ENCODE peak calls at places on chromosomes 4 and X, in four cellular contexts. One of them, this sample, is unnamed. For H3K4me1, the result is how much of the 10 kb centered on the place peaks cover.

GRCh38 chrX:129523076-129524055 is at the start of gene SMARCA1:
- DNase-seq in stomach: peak
- DNase-seq in ovary: peak
- DNase-seq in neuronal stem cell: peak
- DNase-seq in this sample: peak

GRCh38 chr4:159290321-159291030 is 187.6 kb downstream of the RAPGEF2 start:
- DNase-seq in ovary: no peak
- DNase-seq in neuronal stem cell: no peak
- DNase-seq in stomach: no peak
- DNase-seq in this sample: no peak

GRCh38 chr4:71974681-71975080 is 57.1 kb upstream of the NPFFR2 start:
- DNase-seq in stomach: no peak
- DNase-seq in ovary: no peak
- DNase-seq in neuronal stem cell: no peak
- DNase-seq in this sample: no peak

GRCh38 chrX:110222497-110223257 is 95.2 kb downstream of the AMMECR1 start:
- DNase-seq in stomach: no peak
- DNase-seq in neuronal stem cell: no peak
- DNase-seq in ovary: no peak
- DNase-seq in this sample: no peak

GRCh38 chr4:65046496-65047101 is 623.7 kb downstream of the EPHA5 start:
- DNase-seq in neuronal stem cell: no peak
- DNase-seq in ovary: peak
- DNase-seq in stomach: no peak
- DNase-seq in this sample: no peak

GRCh38 chrX:74372272-74372671 is 49.0 kb upstream of the SLC16A2 start:
- DNase-seq in neuronal stem cell: no peak
- DNase-seq in ovary: no peak
- DNase-seq in stomach: no peak
- DNase-seq in this sample: no peak

GRCh38 chrX:53013291-53013690 is 35.3 kb upstream of the GPR173 start:
- DNase-seq in ovary: no peak
- DNase-seq in neuronal stem cell: no peak
- DNase-seq in stomach: no peak
- DNase-seq in this sample: no peak

GRCh38 chr4:121951570-121952110 is at the start of gene TRPC3:
- DNase-seq in stomach: peak
- DNase-seq in neuronal stem cell: peak
- DNase-seq in ovary: peak
- DNase-seq in this sample: peak

GRCh38 chrX:48694776-48695523 is 1.6 kb upstream of the SUV39H1 start:
- DNase-seq in neuronal stem cell: no peak
- DNase-seq in stomach: no peak
- DNase-seq in ovary: no peak
- DNase-seq in this sample: no peak

GRCh38 chr4:186475202-186475601 is 80.2 kb downstream of the MTNR1A start:
- DNase-seq in stomach: no peak
- DNase-seq in ovary: no peak
- DNase-seq in neuronal stem cell: no peak
- DNase-seq in this sample: no peak

GRCh38 chr4:143241892-143242291 is 57.2 kb downstream of the USP38 start:
- DNase-seq in stomach: no peak
- DNase-seq in neuronal stem cell: no peak
- DNase-seq in ovary: no peak
- DNase-seq in this sample: no peak

GRCh38 chrX:51257490-51257889 is 75.1 kb upstream of the NUDT10 start:
- DNase-seq in neuronal stem cell: no peak
- DNase-seq in stomach: no peak
- DNase-seq in ovary: no peak
- DNase-seq in this sample: no peak

GRCh38 chr4:67437974-67438713 is 107.2 kb downstream of the CENPC start:
- DNase-seq in neuronal stem cell: no peak
- DNase-seq in ovary: no peak
- DNase-seq in stomach: no peak
- DNase-seq in this sample: no peak

GRCh38 chr4:12703076-12703475 is 781.1 kb downstream of the RAB28 start:
- DNase-seq in stomach: no peak
- DNase-seq in ovary: no peak
- DNase-seq in neuronal stem cell: no peak
- DNase-seq in this sample: no peak

GRCh38 chrX:109714340-109714958 is 18.6 kb downstream of the ACSL4 start:
- DNase-seq in ovary: no peak
- DNase-seq in stomach: no peak
- DNase-seq in neuronal stem cell: no peak
- DNase-seq in this sample: no peak

GRCh38 chrX:116384406-116384805 is 52.0 kb upstream of the SLC6A14 start:
- DNase-seq in ovary: no peak
- DNase-seq in neuronal stem cell: no peak
- DNase-seq in stomach: no peak
- DNase-seq in this sample: no peak

GRCh38 chr4:53089940-53090729 is 228.0 kb downstream of the RASL11B start:
- DNase-seq in ovary: no peak
- DNase-seq in neuronal stem cell: no peak
- DNase-seq in stomach: no peak
- DNase-seq in this sample: no peak

GRCh38 chr4:6500481-6501135 is 28.2 kb upstream of the PPP2R2C start:
- DNase-seq in ovary: no peak
- DNase-seq in stomach: no peak
- DNase-seq in neuronal stem cell: no peak
- DNase-seq in this sample: no peak

GRCh38 chr4:154622598-154622997 is 10.1 kb upstream of the FGG start:
- DNase-seq in ovary: no peak
- DNase-seq in stomach: no peak
- DNase-seq in neuronal stem cell: peak
- DNase-seq in this sample: no peak

GRCh38 chrX:3066555-3066954 is 25.3 kb downstream of the ARSF start:
- DNase-seq in ovary: no peak
- DNase-seq in neuronal stem cell: no peak
- DNase-seq in stomach: no peak
- DNase-seq in this sample: peak

GRCh38 chr4:109395694-109396093 is 37.9 kb upstream of the SEC24B start:
- DNase-seq in stomach: no peak
- DNase-seq in ovary: no peak
- DNase-seq in neuronal stem cell: no peak
- DNase-seq in this sample: no peak

GRCh38 chr4:77193511-77194236 is 36.7 kb downstream of the CCNG2 start:
- DNase-seq in stomach: peak
- DNase-seq in ovary: no peak
- DNase-seq in neuronal stem cell: no peak
- DNase-seq in this sample: peak

GRCh38 chrX:44306336-44306735 is 37.1 kb downstream of the EFHC2 start:
- DNase-seq in neuronal stem cell: no peak
- DNase-seq in ovary: no peak
- DNase-seq in stomach: peak
- DNase-seq in this sample: no peak

GRCh38 chr4:100641326-100641725 is 123.5 kb upstream of the EMCN start:
- DNase-seq in stomach: no peak
- DNase-seq in neuronal stem cell: no peak
- DNase-seq in ovary: no peak
- DNase-seq in this sample: no peak

GRCh38 chrX:132480581-132481203 is 8.1 kb downstream of the MBNL3 start:
- DNase-seq in ovary: peak
- DNase-seq in neuronal stem cell: no peak
- DNase-seq in stomach: peak
- DNase-seq in this sample: peak

GRCh38 chrX:134171661-134172587 is 65.1 kb upstream of the CCDC160 start:
- DNase-seq in neuronal stem cell: no peak
- DNase-seq in ovary: peak
- DNase-seq in stomach: peak
- DNase-seq in this sample: peak

GRCh38 chr4:27141530-27141929 is 280.9 kb downstream of the STIM2 start:
- DNase-seq in stomach: no peak
- DNase-seq in neuronal stem cell: no peak
- DNase-seq in ovary: no peak
- DNase-seq in this sample: no peak

GRCh38 chr4:89064848-89065247 is 7.9 kb upstream of the FAM13A start:
- DNase-seq in neuronal stem cell: no peak
- DNase-seq in ovary: no peak
- DNase-seq in stomach: no peak
- DNase-seq in this sample: no peak

GRCh38 chrX:47751670-47752069 is 85.0 kb upstream of the ZNF81 start:
- DNase-seq in ovary: peak
- DNase-seq in neuronal stem cell: no peak
- DNase-seq in stomach: peak
- DNase-seq in this sample: no peak

GRCh38 chr4:144903953-144904711 is 193.9 kb downstream of the ANAPC10 start:
- DNase-seq in stomach: no peak
- DNase-seq in neuronal stem cell: no peak
- DNase-seq in ovary: no peak
- DNase-seq in this sample: no peak

GRCh38 chr4:76729460-76729859 is 168.5 kb downstream of the SOWAHB start:
- DNase-seq in ovary: no peak
- DNase-seq in neuronal stem cell: no peak
- DNase-seq in stomach: no peak
- DNase-seq in this sample: no peak

GRCh38 chr4:113069212-113069892 is 19.9 kb downstream of the ANK2 start:
- DNase-seq in ovary: no peak
- DNase-seq in stomach: no peak
- DNase-seq in neuronal stem cell: no peak
- DNase-seq in this sample: no peak

GRCh38 chr4:73070072-73070385 is 513 bp upstream of the COX18 start:
- DNase-seq in ovary: no peak
- DNase-seq in stomach: no peak
- DNase-seq in neuronal stem cell: no peak
- DNase-seq in this sample: no peak

DNA sequence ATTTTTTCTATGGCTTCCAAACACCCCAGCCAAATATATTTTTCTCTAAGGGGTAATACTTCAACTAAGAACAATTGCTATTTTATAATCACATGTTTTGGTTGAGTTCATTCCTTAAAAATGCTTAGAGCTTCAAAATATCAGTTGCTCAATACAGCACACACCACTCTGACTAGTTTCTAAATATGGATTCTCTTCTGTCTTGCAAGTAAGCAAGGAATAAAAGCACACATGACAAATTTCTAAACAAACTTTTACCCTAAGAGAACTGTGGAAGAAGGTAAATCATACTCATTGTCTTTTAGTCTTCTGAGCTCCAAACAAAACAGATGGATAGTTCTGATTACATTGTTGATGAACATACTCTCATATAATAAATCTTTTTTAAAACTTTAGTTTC is 27.2 kb downstream of the ANTXR2 start:
- DNase-seq in ovary: no peak
- DNase-seq in stomach: no peak
- DNase-seq in neuronal stem cell: no peak
- DNase-seq in this sample: no peak
- H3K4me1 ChIP-seq in ovary: under half
- H3K4me1 ChIP-seq in stomach: under half
- H3K4me1 ChIP-seq in neuronal stem cell: under half
- H3K4me1 ChIP-seq in this sample: under half

GRCh38 chrX:105323951-105324350 is 103.5 kb upstream of the TEX13A start:
- DNase-seq in ovary: no peak
- DNase-seq in stomach: no peak
- DNase-seq in neuronal stem cell: no peak
- DNase-seq in this sample: no peak
- H3K4me3 ChIP-seq in ovary: no peak
- H3K4me3 ChIP-seq in stomach: no peak
- H3K4me3 ChIP-seq in neuronal stem cell: no peak
- H3K4me3 ChIP-seq in this sample: no peak

GRCh38 chrX:113300580-113300979 is 459.9 kb upstream of the AMOT start:
- DNase-seq in stomach: no peak
- DNase-seq in neuronal stem cell: no peak
- DNase-seq in ovary: no peak
- DNase-seq in this sample: no peak

GRCh38 chrX:113297456-113297855 is 456.8 kb upstream of the AMOT start:
- DNase-seq in neuronal stem cell: no peak
- DNase-seq in ovary: no peak
- DNase-seq in stomach: no peak
- DNase-seq in this sample: no peak
- H3K4me1 ChIP-seq in neuronal stem cell: under half
- H3K4me1 ChIP-seq in ovary: under half
- H3K4me1 ChIP-seq in stomach: under half
- H3K4me1 ChIP-seq in this sample: under half

DNA sequence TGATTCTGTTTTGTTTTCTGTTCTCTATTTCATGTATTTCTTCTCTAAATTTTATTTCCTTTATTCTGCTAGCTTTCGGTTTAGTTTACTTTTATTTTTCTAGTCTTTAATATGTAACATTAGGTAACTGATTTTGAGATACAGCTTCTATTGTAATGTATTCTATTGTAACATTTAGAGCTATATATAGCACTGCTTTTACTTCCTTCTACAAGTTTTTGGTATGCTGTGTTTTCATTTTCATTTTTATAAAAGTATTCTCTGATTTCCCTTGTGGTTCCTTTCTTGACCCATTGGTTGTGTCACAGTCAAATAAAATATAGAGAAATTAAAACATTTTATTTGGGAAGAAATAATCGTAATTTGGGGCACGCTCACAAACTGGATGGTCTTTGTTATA is 13.9 kb upstream of the CT47A1 start:
- DNase-seq in ovary: no peak
- DNase-seq in neuronal stem cell: no peak
- DNase-seq in stomach: no peak
- DNase-seq in this sample: no peak
- H3K4me3 ChIP-seq in ovary: no peak
- H3K4me3 ChIP-seq in neuronal stem cell: no peak
- H3K4me3 ChIP-seq in stomach: no peak
- H3K4me3 ChIP-seq in this sample: no peak

DNA sequence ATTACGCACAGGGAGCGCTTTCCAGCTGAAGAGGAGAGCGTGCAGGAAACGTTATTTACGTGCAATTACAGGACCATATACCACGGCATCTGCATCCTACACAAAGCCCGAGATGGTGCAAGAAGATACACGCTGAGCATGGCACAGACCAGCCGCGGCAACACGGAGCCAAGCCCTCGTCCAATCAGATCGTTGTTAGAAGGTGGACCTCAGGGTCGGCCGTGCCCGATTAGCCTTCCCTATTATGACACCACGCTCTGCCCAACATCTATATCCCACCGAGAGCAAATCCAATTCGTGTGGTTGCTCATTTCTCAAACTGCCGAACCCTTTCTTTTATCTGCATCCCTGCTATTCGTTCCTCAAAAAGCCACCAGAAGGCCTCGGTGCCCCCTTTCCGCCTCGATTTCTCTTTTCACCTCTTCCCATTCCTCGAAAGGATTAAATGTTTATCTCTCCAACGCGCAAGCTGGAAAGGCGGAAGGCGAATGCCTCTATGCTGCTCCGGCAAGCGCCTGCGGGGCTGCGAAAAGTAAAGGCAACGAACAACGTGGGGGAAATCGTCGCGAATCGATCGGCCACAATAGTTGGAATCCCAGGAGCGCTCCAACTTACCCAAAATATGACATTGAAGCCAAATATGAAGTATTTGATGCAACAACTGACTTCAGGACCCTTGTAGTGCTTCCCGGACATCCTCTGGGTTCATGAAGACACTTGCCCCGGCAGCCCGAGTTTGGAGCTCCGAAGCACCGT is 702 bp downstream of the TSPAN5 start:
- DNase-seq in stomach: no peak
- DNase-seq in neuronal stem cell: peak
- DNase-seq in ovary: peak
- DNase-seq in this sample: peak
- H3K4me1 ChIP-seq in stomach: under half
- H3K4me1 ChIP-seq in neuronal stem cell: under half
- H3K4me1 ChIP-seq in ovary: under half
- H3K4me1 ChIP-seq in this sample: under half

GRCh38 chr4:107009196-107009595 is 26.9 kb downstream of the DKK2 start:
- DNase-seq in ovary: no peak
- DNase-seq in neuronal stem cell: no peak
- DNase-seq in stomach: no peak
- DNase-seq in this sample: no peak
- H3K4me3 ChIP-seq in ovary: no peak
- H3K4me3 ChIP-seq in neuronal stem cell: no peak
- H3K4me3 ChIP-seq in stomach: no peak
- H3K4me3 ChIP-seq in this sample: no peak